ENCODE peak calls at places on chromosomes 1 and 21, in six cellular contexts. K, B, Y, P, L and F are unnamed samples.

GRCh38 chr21:45856422-45856821 is 125.1 kb upstream of the COL6A1 start:
- DNase-seq in K (no peak), B (no peak), Y (no peak), P (no peak), L (no peak), F (no peak)

GRCh38 chr1:91345395-91346005 is 59.1 kb downstream of the HFM1 start:
- DNase-seq in K (no peak), B (no peak), Y (peak), P (no peak), L (no peak), F (no peak)

GRCh38 chr1:204882479-204882878 is 11.8 kb downstream of the NFASC start:
- DNase-seq in K (no peak), B (no peak), Y (no peak), P (no peak), L (no peak), F (no peak)

GRCh38 chr1:31151402-31151801 is 85.9 kb upstream of the PUM1 start:
- DNase-seq in K (no peak), B (no peak), Y (no peak), P (no peak), L (no peak), F (no peak)

GRCh38 chr21:38777521-38777920 is 28.2 kb upstream of the ETS2 start:
- DNase-seq in K (no peak), B (no peak), Y (no peak), P (no peak), L (no peak), F (no peak)

GRCh38 chr1:207259391-207259790 is 62.1 kb upstream of the CD55 start:
- DNase-seq in K (no peak), B (peak), Y (peak), P (no peak), L (no peak), F (no peak)

GRCh38 chr21:26072891-26073615 is 97.5 kb downstream of the APP start:
- DNase-seq in K (no peak), B (no peak), Y (peak), P (no peak), L (no peak), F (no peak)

GRCh38 chr1:157292809-157293564 is 154.8 kb upstream of the ETV3 start:
- DNase-seq in K (no peak), B (no peak), Y (no peak), P (no peak), L (no peak), F (no peak)

GRCh38 chr1:174021611-174022079 is 512 bp downstream of the RC3H1 start:
- DNase-seq in K (peak), B (peak), Y (peak), P (peak), L (no peak), F (peak)

GRCh38 chr1:89757532-89757931 is 63.3 kb upstream of the LRRC8D start:
- DNase-seq in K (no peak), B (peak), Y (peak), P (peak), L (peak), F (peak)

GRCh38 chr1:35809156-35810095 is 1.6 kb downstream of the AGO4 start:
- DNase-seq in K (no peak), B (no peak), Y (no peak), P (no peak), L (no peak), F (no peak)

GRCh38 chr1:222791006-222791710 is 23.7 kb upstream of the DISP1 start:
- DNase-seq in K (no peak), B (no peak), Y (no peak), P (no peak), L (no peak), F (no peak)